ENCODE peak calls at places on chromosomes 12 and 14, in five cellular contexts. Z, R, S, I and L are unnamed samples.

GRCh38 chr14:35985504-35986218 is 159.5 kb downstream of the BRMS1L start:
- DNase-seq in R (no peak), I (no peak), Z (peak; percentile 4), S (no peak), L (no peak)

GRCh38 chr12:24714237-24714636 is 234.7 kb downstream of the BCAT1 start:
- DNase-seq in Z (no peak), R (no peak), S (no peak), I (no peak), L (no peak)

GRCh38 chr12:95073698-95074520 is 491 bp upstream of the NR2C1 start:
- DNase-seq in I (no peak), Z (peak; percentile 10), R (no peak), S (no peak), L (no peak)

GRCh38 chr14:92785601-92786426 is 8.3 kb upstream of the GOLGA5 start:
- DNase-seq in Z (peak; percentile 56), R (no peak), I (no peak), S (peak; percentile 85), L (peak; percentile 53)

GRCh38 chr12:72261885-72262284 is 10.3 kb upstream of the TRHDE start:
- DNase-seq in I (no peak), S (no peak), R (no peak), Z (no peak), L (no peak)

GRCh38 chr12:124862768-124863408 is 776 bp downstream of the SCARB1 start:
- DNase-seq in I (peak; percentile 46), Z (peak; percentile 68), S (peak; percentile 56), R (no peak), L (no peak)

GRCh38 chr14:68462683-68463082 is 330.2 kb downstream of the ZFP36L1 start:
- DNase-seq in Z (no peak), R (no peak), I (no peak), S (no peak), L (no peak)

GRCh38 chr14:67395086-67395875 is 16.7 kb downstream of the PLEK2 start:
- DNase-seq in Z (no peak), S (no peak), R (no peak), I (no peak), L (no peak)

GRCh38 chr14:22849212-22849819 is 12.9 kb downstream of the MMP14 start:
- DNase-seq in Z (no peak), R (no peak), I (peak; percentile 17), S (peak; percentile 90), L (no peak)

GRCh38 chr12:21527451-21528180 is 1.5 kb downstream of the SPX start:
- DNase-seq in S (peak; percentile 82), I (peak; percentile 74), R (peak; percentile 59), Z (peak; percentile 87), L (peak; percentile 15)

GRCh38 chr14:100149789-100150611 is 9.4 kb downstream of the DEGS2 start:
- DNase-seq in S (no peak), Z (no peak), I (peak; percentile 87), R (no peak), L (no peak)

GRCh38 chr12:13976028-13976584 is 5.3 kb downstream of the GRIN2B start:
- DNase-seq in Z (no peak), R (no peak), S (no peak), I (no peak), L (no peak)

GRCh38 chr14:76793956-76794355 is 18.7 kb downstream of the ANGEL1 start:
- DNase-seq in R (no peak), Z (no peak), I (no peak), S (no peak), L (no peak)

GRCh38 chr12:85529896-85530295 is 249.9 kb downstream of the ALX1 start:
- DNase-seq in R (no peak), Z (no peak), I (no peak), S (no peak), L (no peak)

GRCh38 chr12:75571651-75572050 is 60.2 kb upstream of the KRR1 start:
- DNase-seq in S (no peak), I (no peak), R (no peak), Z (no peak), L (no peak)

GRCh38 chr12:110266980-110267620 is 13.9 kb upstream of the ATP2A2 start:
- DNase-seq in R (no peak), I (no peak), S (peak; percentile 91), Z (no peak), L (peak; percentile 65)

GRCh38 chr12:131795688-131796410 is 32.3 kb upstream of the MMP17 start:
- DNase-seq in I (peak; percentile 5), R (no peak), Z (no peak), S (no peak), L (no peak)

GRCh38 chr14:71995741-71996140 is 63.5 kb downstream of the RGS6 start:
- DNase-seq in Z (no peak), R (no peak), I (no peak), S (no peak), L (no peak)

GRCh38 chr12:30678221-30678620 is 17.4 kb downstream of the IPO8 start:
- DNase-seq in I (no peak), Z (no peak), R (no peak), S (no peak), L (no peak)

GRCh38 chr12:121828826-121829225 is 25.0 kb downstream of the SETD1B start:
- DNase-seq in R (no peak), I (no peak), S (no peak), Z (no peak), L (no peak)

GRCh38 chr12:93502802-93503623 is 35.7 kb downstream of the MRPL42 start:
- DNase-seq in Z (peak; percentile 67), R (peak; percentile 64), I (peak; percentile 52), S (peak; percentile 66), L (no peak)

GRCh38 chr12:116166306-116166705 is 111.2 kb downstream of the MED13L start:
- DNase-seq in I (peak; percentile 54), S (no peak), R (no peak), Z (no peak), L (no peak)

GRCh38 chr14:77407158-77407557 is 16.2 kb downstream of the NOXRED1 start:
- DNase-seq in S (no peak), I (no peak), Z (peak; percentile 82), R (no peak), L (no peak)

GRCh38 chr14:59355101-59355500 is 110.1 kb downstream of the GPR135 start:
- DNase-seq in S (no peak), R (no peak), I (no peak), Z (no peak), L (no peak)

GRCh38 chr12:81705586-81705985 is 53.6 kb downstream of the PPFIA2 start:
- DNase-seq in R (no peak), I (no peak), Z (no peak), S (no peak), L (no peak)

GRCh38 chr14:103552011-103552797 is 10.3 kb downstream of the BAG5 start:
- DNase-seq in R (no peak), I (peak; percentile 94), Z (no peak), S (peak; percentile 79), L (no peak)

GRCh38 chr12:49332441-49332861 is 4.5 kb downstream of the C1QL4 start:
- DNase-seq in I (peak; percentile 33), Z (no peak), R (no peak), S (no peak), L (no peak)

GRCh38 chr14:22314183-22314820 is 274.7 kb downstream of the DAD1 start:
- DNase-seq in I (no peak), Z (peak; percentile 74), R (peak; percentile 19), S (peak; percentile 41), L (no peak)

GRCh38 chr14:69770559-69770958 is 3.6 kb downstream of the SRSF5 start:
- DNase-seq in Z (no peak), R (no peak), I (no peak), S (no peak), L (no peak)

GRCh38 chr14:69771136-69771535 is 4.2 kb downstream of the SRSF5 start:
- DNase-seq in R (no peak), S (no peak), I (no peak), Z (no peak), L (no peak)

GRCh38 chr14:69768873-69769272 is 1.9 kb downstream of the SRSF5 start:
- DNase-seq in S (no peak), I (no peak), R (no peak), Z (no peak), L (no peak)

GRCh38 chr14:69767369-69767999 is 542 bp downstream of the SRSF5 start:
- DNase-seq in R (peak; percentile 91), Z (peak; percentile 92), S (peak; percentile 96), I (peak; percentile 92), L (peak; percentile 78)

DNA sequence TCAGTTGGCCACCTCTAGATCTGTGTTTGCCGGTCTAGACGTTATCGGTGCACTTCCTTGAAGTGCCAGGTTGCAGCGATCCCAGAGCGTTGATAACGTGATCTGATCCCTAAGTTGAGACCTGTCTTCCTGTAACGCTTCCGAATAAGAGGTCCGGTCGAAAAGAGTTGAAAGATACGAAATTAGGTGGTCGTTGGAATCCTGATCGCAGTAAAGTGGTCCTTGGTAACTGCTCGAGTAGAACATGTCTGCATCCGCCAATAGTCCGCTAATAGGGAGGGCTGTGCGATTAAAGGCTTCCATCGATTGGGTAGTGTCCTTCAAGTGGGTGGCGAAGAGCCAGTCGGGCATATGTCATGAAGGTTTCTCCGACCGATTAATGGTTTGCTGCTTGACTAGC is 2.7 kb downstream of the SRSF5 start:
- DNase-seq in Z (no peak), I (no peak), S (no peak), R (no peak), L (no peak)
- H3K4me3 ChIP-seq in Z (peak overlapping the region; percentile 99), I (no peak overlapping the region), S (no peak overlapping the region), R (no peak overlapping the region), L (no peak overlapping the region)

GRCh38 chr14:104609666-104610065 is 5.1 kb upstream of the TMEM179 start:
- DNase-seq in I (no peak), S (no peak), R (no peak), Z (no peak), L (no peak)
- H3K4me3 ChIP-seq in I (no peak overlapping the region), S (no peak overlapping the region), R (no peak overlapping the region), Z (no peak overlapping the region), L (no peak overlapping the region)

GRCh38 chr12:54341343-54341742 is 16.4 kb downstream of the COPZ1 start:
- DNase-seq in S (no peak), I (no peak), R (no peak), Z (no peak), L (no peak)

GRCh38 chr12:54340845-54341244 is 15.9 kb downstream of the COPZ1 start:
- DNase-seq in R (no peak), Z (no peak), S (no peak), I (no peak), L (no peak)

GRCh38 chr12:54338682-54339296 is 13.9 kb downstream of the COPZ1 start:
- DNase-seq in R (no peak), I (no peak), Z (no peak), S (no peak), L (peak; percentile 41)

GRCh38 chr12:54337854-54338650 is 13.1 kb downstream of the COPZ1 start:
- DNase-seq in I (peak; percentile 32), Z (no peak), S (no peak), R (no peak), L (no peak)

GRCh38 chr12:54341901-54342300 is 17.0 kb downstream of the COPZ1 start:
- DNase-seq in R (no peak), S (no peak), I (no peak), Z (no peak), L (no peak)
- H3K4me3 ChIP-seq in R (no peak overlapping the region), S (no peak overlapping the region), I (no peak overlapping the region), Z (no peak overlapping the region), L (no peak overlapping the region)

DNA sequence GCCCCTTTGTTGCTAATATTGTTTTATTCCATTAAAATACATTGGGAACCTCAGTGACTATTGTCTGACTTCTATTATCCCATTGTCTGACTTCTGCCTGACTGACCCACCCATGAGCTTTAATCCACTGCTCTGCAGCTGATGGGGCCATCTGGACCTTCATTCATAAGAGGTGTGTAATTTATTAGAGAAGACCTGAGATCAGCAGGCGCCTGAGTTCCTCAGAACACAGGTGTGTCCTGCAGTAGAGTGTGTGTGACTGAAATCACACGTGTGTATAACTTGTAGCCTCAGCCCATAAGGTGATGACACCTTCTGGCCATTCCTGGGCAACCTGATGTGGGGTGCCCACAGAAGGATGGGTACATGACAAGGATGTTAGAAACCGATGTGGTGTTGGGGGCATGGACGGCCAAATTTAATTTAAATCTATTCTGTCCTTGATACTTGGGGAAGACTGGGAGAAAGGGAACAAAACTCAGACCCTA is 821.0 kb downstream of the TMEM121 start:
- DNase-seq in R (no peak), I (no peak), Z (no peak), S (no peak), L (no peak)
- H3K4me3 ChIP-seq in R (no peak overlapping the region), I (no peak overlapping the region), Z (no peak overlapping the region), S (no peak overlapping the region), L (no peak overlapping the region)